ENCODE peak calls at places on chromosomes 4 and X, in six cellular contexts. U is mammary epithelial cell; Q is activated naive CD4-positive, alpha-beta T cell treated with anti-CD3 and anti-CD28 coated beads, Interleukin-2, amount 10 ng/mL, durations not matched to agents 7 days and 5 days; V is cardiac fibroblast; Y is GF-D8; H is stimulated activated CD4-positive, alpha-beta T cell treated with anti-CD3 and anti-CD28 coated beads, Interleukin-15, amount 100 ng/mL, for 1 hour. X is an unnamed sample.

GRCh38 chr4:1547131-1547862 is 136.8 kb downstream of the FAM53A start:
- DNase-seq in U (no peak), Q (no peak), H (no peak), Y (no peak), V (no peak), X (no peak)

GRCh38 chrX:151174581-151175282 is 1.7 kb upstream of the GPR50 start:
- DNase-seq in U (no peak), H (no peak), V (no peak), Q (no peak), Y (no peak), X (no peak)

GRCh38 chr4:3204021-3204431 is 44.9 kb upstream of the MSANTD1 start:
- DNase-seq in Y (no peak), H (no peak), U (no peak), Q (no peak), V (peak; percentile 54), X (no peak)

GRCh38 chr4:61890321-61890720 is 690.2 kb downstream of the ADGRL3 start:
- DNase-seq in V (no peak), H (no peak), Y (no peak), Q (no peak), U (no peak), X (no peak)

GRCh38 chrX:71671043-71671829 is 3.9 kb downstream of the LOC101059915 start:
- DNase-seq in Y (no peak), V (no peak), U (peak; percentile 70), H (no peak), Q (no peak), X (no peak)

GRCh38 chr4:38576767-38577166 is 87.2 kb upstream of the KLF3 start:
- DNase-seq in Y (no peak), H (no peak), Q (no peak), V (no peak), U (no peak), X (no peak)

GRCh38 chrX:128438082-128438481 is 385.9 kb upstream of the ACTRT1 start:
- DNase-seq in U (no peak), V (no peak), H (no peak), Y (no peak), Q (no peak), X (no peak)

GRCh38 chr4:56907009-56907408 is 691 bp upstream of the REST start:
- DNase-seq in Q (peak; percentile 33), V (no peak), U (no peak), Y (no peak), H (no peak), X (no peak)

GRCh38 chr4:184763150-184763780 is 29.4 kb upstream of the CENPU start:
- DNase-seq in Y (no peak), V (no peak), Q (no peak), H (no peak), U (no peak), X (no peak)

GRCh38 chrX:49291615-49292337 is 11.7 kb upstream of the GAGE10 start:
- DNase-seq in U (peak; percentile 20), Y (no peak), H (peak; percentile 35), Q (peak; percentile 81), V (peak; percentile 71), X (peak; percentile 28)

GRCh38 chrX:27889878-27890277 is 82.1 kb downstream of the MAGEB10 start:
- DNase-seq in H (no peak), Q (no peak), Y (no peak), V (no peak), U (no peak), X (no peak)

GRCh38 chr4:187608001-187608421 is 387.6 kb upstream of the ZFP42 start:
- DNase-seq in H (no peak), V (peak; percentile 70), Q (no peak), Y (no peak), U (peak; percentile 75), X (no peak)

GRCh38 chr4:26022346-26022891 is 108.4 kb downstream of the SMIM20 start:
- DNase-seq in V (peak; percentile 88), Q (no peak), H (no peak), U (peak; percentile 36), Y (no peak), X (peak; percentile 43)

GRCh38 chrX:74431807-74432206 is 10.5 kb downstream of the SLC16A2 start:
- DNase-seq in Y (no peak), Q (no peak), V (no peak), U (no peak), H (no peak), X (no peak)

GRCh38 chrX:109270580-109271484 is 211.1 kb downstream of the GUCY2F start:
- DNase-seq in Y (no peak), U (peak; percentile 97), Q (no peak), H (no peak), V (peak; percentile 49), X (no peak)

GRCh38 chrX:107713205-107714195 is 62.1 kb downstream of the TSC22D3 start:
- DNase-seq in V (peak; percentile 30), U (no peak), Y (no peak), Q (no peak), H (no peak), X (no peak)

GRCh38 chr4:138724530-138724929 is 291.1 kb upstream of the NOCT start:
- DNase-seq in Q (no peak), Y (no peak), U (no peak), H (no peak), V (no peak), X (no peak)

GRCh38 chr4:163587867-163588266 is 93.4 kb downstream of the TMA16 start:
- DNase-seq in Q (no peak), U (no peak), V (peak; percentile 9), Y (no peak), H (no peak), X (no peak)

GRCh38 chr4:159506801-159507517 is 404.1 kb downstream of the RAPGEF2 start:
- DNase-seq in Y (no peak), Q (no peak), U (no peak), V (no peak), H (no peak), X (no peak)

GRCh38 chr4:101277661-101278060 is 69.7 kb downstream of the PPP3CA start:
- DNase-seq in Y (no peak), U (peak; percentile 43), Q (no peak), V (peak; percentile 80), H (no peak), X (no peak)

GRCh38 chrX:70168238-70169188 is 8.8 kb upstream of the DGAT2L6 start:
- DNase-seq in V (peak; percentile 75), Y (no peak), U (peak; percentile 19), H (no peak), Q (no peak), X (no peak)

GRCh38 chrX:21907250-21907649 is 33.3 kb upstream of the SMS start:
- DNase-seq in H (no peak), Y (no peak), U (no peak), Q (no peak), V (no peak), X (no peak)

GRCh38 chr4:173332963-173333657 is 1.0 kb downstream of the HMGB2 start:
- DNase-seq in Y (no peak), H (no peak), U (peak; percentile 55), V (peak; percentile 22), Q (peak; percentile 45), X (no peak)

GRCh38 chrX:10156199-10157031 is at the start of gene CLCN4:
- DNase-seq in V (peak; percentile 36), H (no peak), Y (no peak), U (no peak), Q (no peak), X (no peak)

GRCh38 chrX:11531226-11531625 is 134.5 kb downstream of the ARHGAP6 start:
- DNase-seq in V (peak; percentile 58), U (no peak), Y (no peak), H (no peak), Q (no peak), X (no peak)

GRCh38 chr4:5043579-5043978 is 7.7 kb upstream of the STK32B start:
- DNase-seq in V (no peak), Q (no peak), Y (no peak), H (no peak), U (no peak), X (no peak)

GRCh38 chr4:3344596-3344995 is 51.8 kb downstream of the RGS12 start:
- DNase-seq in H (no peak), U (no peak), V (no peak), Y (no peak), Q (no peak), X (no peak)

GRCh38 chr4:121776610-121777401 is 11.8 kb upstream of the SMIM43 start:
- DNase-seq in H (no peak), V (peak; percentile 64), Y (no peak), U (no peak), Q (no peak), X (no peak)

GRCh38 chrX:151970661-151971060 is 3.8 kb downstream of the GABRE start:
- DNase-seq in V (peak; percentile 91), Q (no peak), U (peak; percentile 82), Y (no peak), H (no peak), X (no peak)